ENCODE peak calls at places on chromosome 9, in ten cellular contexts. N, L, H, V, E, A, F, K, G and C are unnamed samples.

GRCh38 chr9:132894857-132895846 is 16.5 kb downstream of the SPACA9 start:
- DNase-seq in K (no peak), H (no peak), E (no peak), L (no peak), A (no peak), N (peak; percentile 35), V (no peak), F (no peak), G (no peak), C (no peak)

GRCh38 chr9:115590016-115590415 is 472.1 kb upstream of the TNC start:
- DNase-seq in G (peak; percentile 93), N (peak; percentile 79), K (no peak), A (peak; percentile 96), V (no peak), L (no peak), H (no peak), F (no peak), E (no peak), C (peak; percentile 89)

GRCh38 chr9:86735772-86736458 is 211.4 kb downstream of the GAS1 start:
- DNase-seq in V (no peak), G (no peak), H (no peak), K (no peak), A (no peak), F (no peak), L (no peak), E (no peak), N (peak; percentile 39), C (no peak)

GRCh38 chr9:12813960-12814876 is 39.4 kb downstream of the LURAP1L start:
- DNase-seq in N (peak; percentile 93), L (peak; percentile 19), E (no peak), V (no peak), K (peak; percentile 80), A (peak; percentile 99), H (peak; percentile 97), G (peak; percentile 99), F (peak; percentile 41), C (peak; percentile 83)

GRCh38 chr9:131635285-131635684 is 90.0 kb downstream of the PRRT1B start:
- DNase-seq in V (peak; percentile 29), A (peak; percentile 98), K (peak; percentile 74), L (peak; percentile 75), E (peak; percentile 81), F (peak; percentile 86), N (peak; percentile 90), G (peak; percentile 96), H (peak; percentile 71), C (peak; percentile 99)

GRCh38 chr9:101514056-101514455 is 19.6 kb upstream of the RNF20 start:
- DNase-seq in K (no peak), F (no peak), H (no peak), G (peak; percentile 12), A (peak; percentile 36), E (no peak), V (no peak), N (no peak), L (no peak), C (peak; percentile 25)

GRCh38 chr9:5315187-5315923 is 10.8 kb upstream of the RLN2 start:
- DNase-seq in K (no peak), F (no peak), E (no peak), N (no peak), G (no peak), A (no peak), L (no peak), H (no peak), V (no peak), C (no peak)

GRCh38 chr9:120877276-120878034 is 467 bp upstream of the PHF19 start:
- DNase-seq in K (no peak), L (no peak), V (peak; percentile 73), G (peak; percentile 35), N (peak; percentile 76), F (peak; percentile 78), A (peak; percentile 20), E (peak; percentile 44), H (no peak), C (peak; percentile 86)

GRCh38 chr9:81022177-81022576 is 667.2 kb downstream of the TLE1 start:
- DNase-seq in F (no peak), A (no peak), K (no peak), G (no peak), L (no peak), E (no peak), H (no peak), N (no peak), V (no peak), C (no peak)

DNA sequence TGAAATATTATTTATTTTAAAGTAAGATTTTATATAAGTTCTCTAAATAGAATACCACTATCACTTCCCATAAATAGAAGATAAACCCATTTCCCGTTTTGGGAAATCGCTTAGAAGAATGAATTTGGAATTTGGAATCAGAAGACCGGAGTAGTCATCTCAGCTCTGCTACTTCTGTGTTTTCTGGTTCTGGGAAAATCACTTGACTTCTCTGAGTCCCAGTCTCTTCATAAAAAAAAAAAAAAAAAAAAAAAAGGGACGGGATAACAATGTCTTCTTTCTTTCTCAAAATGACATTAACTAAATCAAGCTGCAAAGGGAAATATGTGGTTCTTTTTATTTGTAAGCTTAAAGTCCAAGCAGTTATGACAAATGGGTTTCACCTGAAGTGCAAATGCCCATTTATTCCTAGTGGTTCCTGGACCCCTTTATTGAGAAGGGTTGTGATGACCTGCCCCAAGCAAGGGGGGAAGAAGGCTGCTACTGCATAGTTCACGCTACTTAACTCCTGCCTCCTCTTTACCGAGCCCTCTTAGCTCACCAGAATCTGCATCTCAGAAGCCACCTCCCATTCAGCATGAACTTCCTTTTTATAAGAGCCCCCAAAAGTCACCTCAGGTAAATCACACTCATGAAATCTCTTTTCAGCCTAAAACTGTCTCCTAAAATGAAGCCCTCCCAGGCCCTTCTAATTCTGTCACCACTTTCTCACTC is 26.4 kb upstream of the C9orf72 start:
- DNase-seq in L (no peak), K (no peak), G (no peak), V (no peak), F (no peak), N (no peak), A (no peak), E (no peak), H (no peak), C (no peak)
- H3K27ac ChIP-seq in L (peak overlapping the region; percentile 11), K (no peak overlapping the region), G (no peak overlapping the region), V (no peak overlapping the region), F (peak overlapping the region; percentile 62), N (no peak overlapping the region), A (no peak overlapping the region), E (no peak overlapping the region), H (no peak overlapping the region), C (no peak overlapping the region)

DNA sequence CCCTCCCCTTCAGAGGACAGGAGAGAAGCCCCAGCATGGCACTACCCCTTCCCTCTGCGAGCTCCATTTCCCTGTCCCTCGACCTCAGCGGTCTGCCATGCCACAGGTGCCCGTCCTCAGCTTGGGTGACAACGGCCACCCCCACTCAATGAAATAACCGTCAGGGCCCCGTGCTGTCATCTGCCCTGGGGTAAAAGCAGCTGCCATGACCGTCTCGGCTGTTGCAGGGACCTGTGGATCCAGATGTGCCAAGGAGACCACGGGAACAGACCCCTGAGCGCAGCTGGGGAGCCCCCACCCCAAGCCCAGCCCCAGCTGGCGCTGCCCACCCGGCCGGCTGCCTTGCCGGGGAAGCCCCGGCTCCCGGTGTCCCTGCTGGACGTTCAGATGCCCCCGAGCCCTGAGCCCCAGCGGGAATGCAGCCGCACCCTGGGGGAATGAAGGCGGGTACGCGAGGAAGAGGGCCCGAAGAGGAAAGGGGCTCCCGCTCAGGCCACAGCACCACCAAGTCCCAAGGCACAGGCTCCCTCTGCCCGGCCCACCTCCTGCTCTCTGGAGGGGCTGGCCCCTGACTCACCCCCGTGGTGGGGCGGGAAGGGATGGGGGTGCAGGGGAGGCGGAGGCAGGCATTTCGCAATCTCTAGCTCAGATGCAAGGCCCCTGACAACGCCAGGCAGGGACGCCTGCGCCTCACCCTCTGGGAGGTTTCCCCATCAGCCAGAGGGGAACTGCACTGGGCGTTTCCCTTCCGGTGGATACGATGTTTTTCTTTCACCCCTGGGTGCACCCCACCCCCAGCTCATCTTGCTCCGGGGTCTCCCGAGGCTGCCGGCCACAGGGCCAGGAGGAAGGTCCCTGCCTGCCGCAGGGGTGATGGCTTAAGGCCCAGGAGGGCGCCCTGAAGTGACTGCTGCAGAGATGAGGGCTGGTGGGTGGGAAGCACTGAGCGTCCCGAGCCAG is 49.2 kb downstream of the NACC2 start:
- DNase-seq in A (no peak), G (no peak), L (no peak), K (no peak), V (no peak), H (no peak), F (no peak), E (no peak), N (no peak), C (no peak)
- TF ChIP-seq CTCF in A (no peak), G (no peak), L (no peak), K (no peak), V (no peak), H (no peak), F (no peak), E (no peak), N (no peak), C (no peak)

DNA sequence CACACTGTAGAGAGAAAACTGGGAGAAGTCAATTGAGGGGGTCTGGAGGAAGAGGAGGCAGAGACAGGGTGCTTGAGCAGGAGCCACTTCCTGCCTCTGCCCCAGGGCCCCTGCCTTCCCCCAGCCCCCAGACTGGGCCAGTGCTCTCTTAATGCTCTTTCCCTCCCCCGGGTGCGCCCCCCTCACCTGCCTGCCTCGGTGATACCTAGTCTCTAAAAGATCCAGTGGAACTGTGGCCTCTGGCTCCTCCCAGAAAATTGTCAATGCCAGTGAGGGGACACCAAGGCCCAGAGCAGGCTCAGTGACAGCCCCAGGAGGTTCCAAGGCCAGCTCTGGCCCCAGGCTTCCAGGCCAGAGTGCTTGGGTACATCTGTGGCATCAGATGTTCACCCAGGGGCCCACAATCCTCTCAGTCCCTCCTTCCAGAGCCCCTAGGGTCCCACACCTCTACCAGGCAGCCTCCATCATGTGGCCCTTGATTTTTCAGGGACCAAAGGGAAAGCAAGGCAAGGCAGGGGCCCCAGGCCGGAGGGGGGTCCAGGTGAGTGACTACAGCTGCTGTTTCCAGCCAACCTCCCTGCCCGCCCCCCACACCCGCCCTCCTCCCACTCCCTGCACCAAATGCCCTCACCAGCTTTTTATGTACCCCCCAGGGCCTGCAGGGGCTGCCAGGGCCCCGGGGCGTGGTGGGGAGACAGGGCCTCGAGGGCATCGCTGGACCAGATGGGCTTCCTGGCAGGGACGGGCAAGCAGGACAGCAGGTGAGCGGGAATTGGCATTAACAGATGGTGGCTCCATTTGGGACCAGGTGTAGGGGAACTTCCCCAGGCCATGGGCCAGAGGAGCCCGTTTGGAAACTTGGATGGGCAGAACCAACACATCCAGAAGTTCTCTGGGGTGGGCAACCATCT is 33.1 kb upstream of the ORM1 start:
- DNase-seq in F (peak; percentile 16), L (no peak), N (no peak), H (no peak), K (no peak), E (no peak), A (no peak), V (no peak), G (no peak), C (no peak)
- H3K27ac ChIP-seq in F (no peak overlapping the region), L (no peak overlapping the region), N (no peak overlapping the region), H (no peak overlapping the region), K (no peak overlapping the region), E (no peak overlapping the region), A (no peak overlapping the region), V (no peak overlapping the region), G (no peak overlapping the region), C (peak overlapping the region; percentile 85)

DNA sequence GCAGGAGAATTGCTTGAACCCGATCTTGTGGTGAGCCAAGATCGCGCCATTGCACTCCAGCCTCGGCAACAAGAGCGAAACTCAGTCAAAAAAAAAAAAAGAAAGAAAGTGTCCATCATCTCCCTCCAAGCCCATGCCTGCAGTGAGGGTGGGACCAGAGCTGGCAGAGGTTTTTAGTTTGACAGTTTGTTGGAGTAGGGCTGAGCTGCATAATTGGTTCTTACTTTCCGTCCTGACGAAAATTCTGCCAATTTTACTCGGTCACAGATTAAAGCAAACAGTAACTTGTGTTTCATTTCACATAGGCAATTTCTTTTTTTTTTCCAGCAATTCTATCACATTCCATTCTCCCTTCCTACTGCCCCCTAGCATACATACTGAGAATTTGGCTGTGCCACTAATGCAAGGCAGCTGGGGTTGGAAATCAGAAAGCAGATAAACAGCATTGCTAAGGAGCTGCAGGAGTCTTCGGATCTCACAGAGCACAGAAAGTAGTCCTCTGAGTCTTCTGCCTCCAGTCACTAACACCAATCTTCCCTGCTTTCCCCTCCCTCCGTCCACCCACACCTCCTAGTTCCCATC is 132.4 kb downstream of the FRMD3 start:
- DNase-seq in H (no peak), G (no peak), A (no peak), L (no peak), N (no peak), K (no peak), E (no peak), F (no peak), V (peak; percentile 24), C (no peak)
- TF ChIP-seq CTCF in H (no peak), G (no peak), A (no peak), L (no peak), N (no peak), K (peak; percentile 14), E (no peak), F (no peak), V (peak; percentile 35), C (no peak)